ENCODE peak calls at places on chromosome 4, in nine cellular contexts. U is transverse colon, E is GM23338, W is endothelial cell of umbilical vein, L is prostate gland, F is K562, J is vagina, S is sigmoid colon, D is SK-N-MC. T is an unnamed sample.

GRCh38 chr4:96543346-96543745 is 703.5 kb downstream of the PDHA2 start:
- DNase-seq in J (no peak), F (no peak), E (no peak), L (no peak), W (no peak), D (no peak), S (no peak), U (no peak), T (no peak)

GRCh38 chr4:147831452-147832192 is 99.7 kb downstream of the ARHGAP10 start:
- DNase-seq in J (no peak), S (peak; percentile 79), L (no peak), E (no peak), W (peak; percentile 88), F (peak; percentile 13), D (no peak), U (peak; percentile 11), T (no peak)

GRCh38 chr4:70326052-70326451 is 8.7 kb upstream of the CABS1 start:
- DNase-seq in J (no peak), L (no peak), E (no peak), D (no peak), S (no peak), U (no peak), F (no peak), W (no peak), T (no peak)

GRCh38 chr4:86818845-86819244 is 30.3 kb downstream of the SLC10A6 start:
- DNase-seq in E (peak; percentile 54), W (peak; percentile 3), U (no peak), S (no peak), F (peak; percentile 6), L (no peak), D (no peak), J (no peak), T (no peak)

GRCh38 chr4:61068745-61069144 is 131.4 kb upstream of the ADGRL3 start:
- DNase-seq in L (no peak), D (peak; percentile 53), E (no peak), J (no peak), U (no peak), F (no peak), W (no peak), S (no peak), T (no peak)

GRCh38 chr4:4651811-4652609 is 110.2 kb upstream of the STX18 start:
- DNase-seq in J (no peak), U (no peak), F (no peak), W (no peak), S (no peak), L (no peak), D (no peak), E (peak; percentile 60), T (no peak)

GRCh38 chr4:161132715-161133425 is 1030.9 kb downstream of the FSTL5 start:
- DNase-seq in F (no peak), J (no peak), U (no peak), E (no peak), D (no peak), W (no peak), S (no peak), L (no peak), T (no peak)

GRCh38 chr4:101972791-101973190 is 182.3 kb downstream of the BANK1 start:
- DNase-seq in F (no peak), E (no peak), L (no peak), J (no peak), W (no peak), D (no peak), U (no peak), S (no peak), T (no peak)

GRCh38 chr4:81814909-81815539 is 343.3 kb upstream of the RASGEF1B start:
- DNase-seq in W (no peak), L (no peak), J (no peak), E (no peak), U (no peak), F (no peak), D (peak; percentile 96), S (no peak), T (no peak)

GRCh38 chr4:111268769-111269414 is 646.0 kb upstream of the PITX2 start:
- DNase-seq in U (no peak), D (no peak), L (no peak), E (no peak), F (no peak), W (peak; percentile 50), J (no peak), S (no peak), T (no peak)

GRCh38 chr4:3712936-3713335 is 53.2 kb upstream of the ADRA2C start:
- DNase-seq in F (no peak), E (no peak), L (no peak), U (no peak), D (no peak), J (no peak), W (no peak), S (no peak), T (peak; percentile 48)

GRCh38 chr4:46404961-46405360 is 15.0 kb upstream of the GABRA2 start:
- DNase-seq in W (no peak), L (no peak), S (no peak), U (peak; percentile 56), F (no peak), J (no peak), E (peak; percentile 65), D (no peak), T (no peak)

GRCh38 chr4:22179124-22179874 is 230.7 kb upstream of the KCNIP4 start:
- DNase-seq in S (no peak), E (no peak), J (no peak), L (no peak), F (no peak), W (peak; percentile 6), D (no peak), U (no peak), T (no peak)

GRCh38 chr4:180164799-180165198 is 2078.4 kb upstream of the TENM3 start:
- DNase-seq in W (no peak), J (no peak), F (no peak), L (no peak), U (no peak), S (no peak), D (no peak), E (no peak), T (no peak)

GRCh38 chr4:123597586-123597985 is 201.0 kb downstream of the SPRY1 start:
- DNase-seq in F (no peak), U (no peak), E (no peak), W (no peak), S (no peak), D (no peak), L (no peak), J (no peak), T (no peak)

GRCh38 chr4:61254406-61254805 is 54.3 kb downstream of the ADGRL3 start:
- DNase-seq in L (no peak), J (no peak), D (no peak), W (no peak), S (no peak), U (no peak), E (no peak), F (no peak), T (no peak)

GRCh38 chr4:183936047-183936446 is 30.9 kb downstream of the STOX2 start:
- DNase-seq in J (no peak), S (no peak), D (no peak), W (no peak), L (no peak), U (no peak), F (no peak), E (peak; percentile 52), T (no peak)
- TF ChIP-seq POLR2AphosphoS5 in J (no peak), S (no peak), D (no peak), W (no peak), L (no peak), U (no peak), F (no peak), E (no peak), T (no peak)

GRCh38 chr4:99234331-99235010 is 15.4 kb upstream of the ADH6 start:
- DNase-seq in U (no peak), J (no peak), L (no peak), S (no peak), W (no peak), E (no peak), D (no peak), F (no peak), T (no peak)
- H3K4me3 ChIP-seq in U (no peak overlapping the region), J (no peak overlapping the region), L (no peak overlapping the region), S (no peak overlapping the region), W (no peak overlapping the region), E (no peak overlapping the region), D (no peak overlapping the region), F (no peak overlapping the region), T (no peak overlapping the region)

DNA sequence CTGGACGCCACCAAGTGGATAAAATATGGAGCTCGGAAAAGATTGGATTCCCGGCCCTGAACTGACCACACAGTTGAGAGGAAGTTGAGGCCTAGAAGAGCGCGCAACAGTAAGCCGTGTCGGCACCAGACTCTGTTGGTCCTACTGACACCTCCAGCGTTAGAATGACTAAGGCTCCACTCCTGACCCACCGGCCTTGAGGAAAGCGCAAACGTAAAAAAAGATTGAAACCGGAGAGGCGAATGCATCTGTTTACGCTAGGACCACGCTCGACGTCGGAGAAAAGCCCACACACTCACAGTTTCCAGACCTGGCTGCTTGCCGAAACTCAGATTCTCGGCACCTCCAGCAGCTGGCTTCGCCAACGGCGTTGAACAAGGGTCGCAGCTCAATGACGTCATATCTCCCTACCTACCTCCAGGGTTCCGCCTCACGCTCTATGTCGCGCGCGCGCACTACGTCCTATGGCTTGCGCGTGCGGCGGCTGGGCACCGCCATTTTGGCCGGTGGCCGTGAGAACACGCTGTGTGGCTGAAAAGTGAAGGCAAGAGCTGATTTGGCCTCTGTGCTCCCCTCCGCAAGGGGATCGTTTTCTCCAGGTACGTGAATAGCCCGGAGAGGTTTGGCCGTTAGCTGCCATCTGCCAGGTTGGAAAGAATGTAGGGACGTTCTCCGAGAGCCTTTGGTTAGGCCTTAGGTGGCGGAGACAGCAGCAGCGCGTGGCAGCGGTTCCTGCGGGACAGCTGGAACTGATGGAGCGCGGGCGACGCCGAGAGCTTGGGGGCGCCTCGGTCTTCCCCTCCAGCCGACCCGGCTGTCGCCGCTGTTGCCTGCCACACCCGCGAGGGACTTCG is at the start of the genes ABCE1 and ANAPC10:
- DNase-seq in S (peak; percentile 98), L (peak; percentile 96), D (peak; percentile 86), F (peak; percentile 99), E (peak; percentile 100), J (no peak), U (peak; percentile 97), W (peak; percentile 98), T (peak; percentile 96)
- TF ChIP-seq POLR2AphosphoS5 in S (peak; percentile 86), L (peak; percentile 98), D (peak; percentile 95), F (peak; percentile 89), E (peak; percentile 98), J (peak; percentile 92), U (peak; percentile 83), W (peak; percentile 95), T (peak; percentile 82)

GRCh38 chr4:15935504-15936392 is 2.8 kb downstream of the FGFBP1 start:
- DNase-seq in F (no peak), L (no peak), D (no peak), U (no peak), W (no peak), J (no peak), E (no peak), S (no peak), T (no peak)

GRCh38 chr4:15938640-15939039 is at the start of gene FGFBP1:
- DNase-seq in E (no peak), U (no peak), W (no peak), J (no peak), F (no peak), D (no peak), S (no peak), L (no peak), T (no peak)

GRCh38 chr4:15934259-15934658 is 4.3 kb downstream of the FGFBP1 start:
- DNase-seq in J (no peak), E (no peak), L (no peak), W (no peak), D (no peak), U (no peak), S (no peak), F (no peak), T (no peak)

GRCh38 chr4:15936495-15936894 is 2.0 kb downstream of the FGFBP1 start:
- DNase-seq in L (no peak), F (no peak), U (peak; percentile 60), S (no peak), W (no peak), J (no peak), D (no peak), E (no peak), T (no peak)

GRCh38 chr4:15938182-15938581 is 358 bp downstream of the FGFBP1 start:
- DNase-seq in L (peak; percentile 68), D (no peak), E (peak; percentile 48), S (no peak), F (no peak), W (no peak), U (peak; percentile 91), J (no peak), T (peak; percentile 67)
- H3K4me3 ChIP-seq in L (no peak overlapping the region), D (no peak overlapping the region), E (no peak overlapping the region), S (no peak overlapping the region), F (no peak overlapping the region), W (no peak overlapping the region), U (no peak overlapping the region), J (no peak overlapping the region), T (peak overlapping the region; percentile 13)

T was measured in suprapubic skin.